ENCODE peak calls at places on chromosomes 13 and 19, in eight cellular contexts. M is IMR-90, H is kidney epithelial cell, Q is transverse colon, V is BE2C, U is heart right ventricle, S is thoracic aorta, W is fibroblast of lung. O is an unnamed sample.

GRCh38 chr13:42832341-42833153 is 51.2 kb downstream of the FAM216B start:
- DNase-seq in H (no peak), Q (peak), U (peak), V (no peak), M (peak), W (peak), S (no peak), O (peak)

GRCh38 chr19:28905996-28906395 is 307.0 kb downstream of the UQCRFS1 start:
- DNase-seq in V (no peak), Q (no peak), U (no peak), S (no peak), M (peak), W (no peak), H (no peak), O (peak)

GRCh38 chr19:2171349-2172145 is 7.8 kb downstream of the DOT1L start:
- DNase-seq in S (no peak), W (peak), U (peak), Q (peak), V (peak), M (peak), H (no peak), O (peak)

GRCh38 chr13:47279956-47280355 is 383.1 kb upstream of the HTR2A start:
- DNase-seq in U (no peak), S (no peak), Q (no peak), V (no peak), M (no peak), W (no peak), H (no peak), O (no peak)

GRCh38 chr19:35753634-35754364 is 3.0 kb downstream of the HSPB6 start:
- DNase-seq in W (no peak), Q (peak), H (no peak), V (no peak), M (no peak), S (no peak), U (no peak), O (no peak)

GRCh38 chr19:3146677-3147100 is 10.9 kb downstream of the GNA15 start:
- DNase-seq in S (no peak), M (no peak), Q (peak), H (no peak), U (no peak), V (peak), W (no peak), O (no peak)

GRCh38 chr13:46145950-46146349 is 36.0 kb downstream of the LCP1 start:
- DNase-seq in V (no peak), W (no peak), M (no peak), S (no peak), Q (no peak), U (no peak), H (no peak), O (no peak)

GRCh38 chr19:40791996-40792395 is 7.0 kb upstream of the EGLN2 start:
- DNase-seq in V (no peak), H (no peak), W (no peak), S (no peak), Q (no peak), M (no peak), U (no peak), O (no peak)

GRCh38 chr13:95608640-95609280 is 35.7 kb downstream of the DZIP1 start:
- DNase-seq in S (no peak), W (peak), H (no peak), V (no peak), U (no peak), M (no peak), Q (no peak), O (no peak)

DNA sequence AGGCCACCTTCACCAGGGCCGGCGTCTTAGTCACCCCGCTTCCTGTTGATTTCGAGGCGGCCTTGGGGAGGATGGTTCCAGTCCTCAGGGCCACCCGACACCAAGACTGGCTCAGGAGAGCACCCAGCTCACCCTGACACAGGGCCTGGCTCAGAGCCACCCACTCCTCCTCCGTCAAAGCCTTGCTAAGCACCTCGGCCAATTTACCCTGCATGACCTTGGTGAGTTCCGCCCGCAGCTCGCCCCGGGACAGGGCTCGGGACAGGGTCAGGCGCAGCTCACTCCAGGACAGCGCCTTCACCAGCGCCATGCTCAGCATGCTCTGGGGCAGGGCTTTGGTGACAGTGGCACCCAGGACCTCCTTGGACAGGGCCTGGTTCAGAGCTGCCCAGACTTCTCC is 9.8 kb downstream of the IQCN start:
- DNase-seq in H (no peak), U (no peak), W (no peak), Q (no peak), V (no peak), S (no peak), M (no peak), O (no peak)
- TF ChIP-seq CTCF in H (no peak), U (no peak), W (no peak), Q (no peak), V (no peak), S (no peak), M (no peak), O (no peak)

DNA sequence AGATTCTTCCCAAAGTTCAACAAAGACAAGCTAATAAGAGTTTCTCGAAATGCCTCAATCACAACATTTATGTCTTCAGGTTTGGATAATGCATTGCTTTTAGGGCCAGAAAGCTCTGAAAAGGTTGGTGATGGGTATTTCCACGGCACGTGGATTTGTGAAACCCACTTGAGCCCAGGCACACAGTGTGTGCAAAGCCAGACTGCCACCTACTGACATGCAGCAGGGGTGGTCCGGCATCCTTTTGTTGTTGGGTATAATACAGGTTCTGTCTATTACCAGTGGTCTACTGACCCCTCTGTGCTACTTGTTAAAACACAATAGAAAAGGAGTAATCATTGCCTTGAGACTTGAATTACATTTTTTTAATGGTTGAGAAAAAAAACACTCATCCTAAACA is 225.6 kb downstream of the RAP2A start:
- DNase-seq in V (peak), M (peak), H (no peak), W (peak), U (peak), S (no peak), Q (no peak), O (peak)
- TF ChIP-seq CTCF in V (peak), M (peak), H (peak), W (peak), U (no peak), S (no peak), Q (no peak), O (peak)

GRCh38 chr19:8504171-8504570 is 1.7 kb upstream of the PRAM1 start:
- DNase-seq in H (no peak), S (no peak), Q (no peak), U (no peak), W (no peak), V (no peak), M (no peak), O (no peak)

GRCh38 chr19:8510589-8511115 is 3.3 kb downstream of the ZNF414 start:
- DNase-seq in M (no peak), Q (no peak), W (no peak), V (no peak), U (no peak), H (no peak), S (no peak), O (no peak)

GRCh38 chr19:8505680-8506401 is 3.4 kb upstream of the PRAM1 start:
- DNase-seq in S (peak), H (peak), M (peak), V (peak), Q (peak), U (peak), W (peak), O (peak)

GRCh38 chr19:8503506-8503905 is 1.1 kb upstream of the PRAM1 start:
- DNase-seq in W (no peak), Q (no peak), V (no peak), U (no peak), H (no peak), M (no peak), S (no peak), O (no peak)

GRCh38 chr19:8506402-8506957 is 4.0 kb upstream of the PRAM1 start:
- DNase-seq in H (no peak), Q (no peak), M (no peak), V (peak), W (no peak), S (no peak), U (no peak), O (no peak)
- TF ChIP-seq CTCF in H (no peak), Q (peak), M (no peak), V (no peak), W (no peak), S (no peak), U (no peak), O (no peak)

GRCh38 chr19:50835785-50836542 is 2.6 kb upstream of the KLK15 start:
- DNase-seq in M (peak), V (peak), Q (peak), W (peak), U (peak), H (no peak), S (no peak), O (peak)

GRCh38 chr19:50839712-50840655 is 6.6 kb upstream of the KLK15 start:
- DNase-seq in W (no peak), Q (no peak), H (no peak), V (no peak), U (no peak), M (no peak), S (no peak), O (no peak)

GRCh38 chr19:50837300-50837699 is 3.9 kb upstream of the KLK15 start:
- DNase-seq in S (no peak), Q (peak), W (no peak), H (no peak), V (no peak), U (no peak), M (no peak), O (no peak)

GRCh38 chr19:50836543-50837195 is 3.3 kb upstream of the KLK15 start:
- DNase-seq in W (no peak), Q (peak), U (no peak), M (no peak), S (no peak), H (no peak), V (no peak), O (no peak)

GRCh38 chr19:50838239-50838638 is 4.9 kb upstream of the KLK15 start:
- DNase-seq in W (no peak), U (no peak), M (no peak), V (no peak), S (no peak), H (no peak), Q (no peak), O (peak)
- TF ChIP-seq CTCF in W (no peak), U (no peak), M (peak), V (peak), S (no peak), H (peak), Q (no peak), O (peak)

GRCh38 chr19:12804051-12804450 is 2.2 kb downstream of the THSD8 start:
- DNase-seq in S (no peak), U (no peak), W (no peak), M (no peak), Q (no peak), H (no peak), V (no peak), O (no peak)

GRCh38 chr19:12801466-12802266 is at the start of the genes PRDX2 and THSD8:
- DNase-seq in W (peak), V (peak), S (no peak), H (no peak), Q (peak), U (peak), M (peak), O (peak)

GRCh38 chr19:12802267-12803106 is 618 bp downstream of the THSD8 start:
- DNase-seq in V (no peak), W (no peak), H (no peak), U (no peak), S (no peak), M (no peak), Q (no peak), O (no peak)

GRCh38 chr19:12800873-12801465 is 631 bp downstream of the PRDX2 start:
- DNase-seq in Q (no peak), W (no peak), V (no peak), M (no peak), U (no peak), H (no peak), S (no peak), O (peak)

GRCh38 chr19:12806242-12807131 is at the start of gene RNASEH2A:
- DNase-seq in H (peak), U (peak), W (peak), V (peak), M (peak), S (no peak), Q (peak), O (peak)
- TF ChIP-seq CTCF in H (no peak), U (no peak), W (no peak), V (no peak), M (no peak), S (no peak), Q (no peak), O (no peak)

DNA sequence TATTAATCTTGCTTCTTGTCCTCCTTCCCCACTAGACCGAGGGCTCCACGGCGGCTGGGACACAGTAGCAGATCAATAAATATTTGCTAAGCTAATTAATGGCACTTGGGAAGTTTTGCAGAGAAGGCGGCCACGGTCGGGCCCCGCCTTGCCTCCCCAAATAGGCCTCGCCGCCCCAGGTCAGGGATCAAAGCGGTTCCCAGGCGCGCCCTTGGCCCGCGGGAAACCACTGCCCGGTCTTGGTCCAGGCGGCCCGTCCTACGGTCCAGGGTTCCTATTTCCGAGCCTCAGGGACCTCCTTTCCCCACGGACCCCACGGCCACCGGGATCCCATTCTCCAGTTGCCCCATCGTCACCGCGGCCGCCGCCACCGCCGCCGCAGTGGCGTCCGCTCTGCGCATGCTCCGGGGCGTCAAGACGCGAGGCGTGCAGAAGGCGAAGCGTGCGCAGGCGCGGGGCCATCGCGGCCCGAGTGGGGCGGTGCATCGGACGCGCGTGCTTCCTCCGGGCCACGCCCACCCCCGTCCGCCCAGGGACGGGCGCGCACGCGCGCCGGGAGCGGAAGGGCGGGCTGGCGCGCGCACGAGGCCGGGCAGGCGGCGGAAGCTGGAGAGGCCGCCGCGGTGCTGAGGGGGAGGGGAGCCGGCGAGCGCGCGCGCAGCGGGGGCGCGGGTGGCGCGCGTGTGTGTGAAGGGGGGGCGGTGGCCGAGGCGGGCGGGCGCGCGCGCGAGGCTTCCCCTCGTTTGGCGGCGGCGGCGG is at the start of gene SMARCA4:
- DNase-seq in H (peak), U (peak), Q (peak), M (peak), V (peak), W (peak), S (peak), O (peak)
- TF ChIP-seq CTCF in H (no peak), U (no peak), Q (no peak), M (no peak), V (no peak), W (no peak), S (no peak), O (no peak)

GRCh38 chr19:33997690-33998089 is 174.6 kb upstream of the LSM14A start:
- DNase-seq in V (no peak), W (no peak), Q (no peak), S (no peak), M (no peak), H (no peak), U (no peak), O (no peak)
- TF ChIP-seq CTCF in V (peak), W (peak), Q (peak), S (no peak), M (no peak), H (no peak), U (no peak), O (peak)

GRCh38 chr19:49441210-49441959 is at the start of gene SLC17A7:
- DNase-seq in V (peak), S (no peak), Q (peak), W (no peak), H (no peak), M (no peak), U (peak), O (peak)
- TF ChIP-seq CTCF in V (no peak), S (no peak), Q (no peak), W (no peak), H (no peak), M (no peak), U (no peak), O (no peak)

O was measured in cardiac muscle cell.